ENCODE peak calls at places on chromosomes 16 and 17, in eight cellular contexts. One of them, this sample, is unnamed.
A peak's percentile ranks its signal among the peaks of the same experiment; 100 is the strongest.

GRCh38 chr17:73192219-73192893 is 499 bp upstream of the COG1 start:
- DNase-seq in ovary: peak; percentile 84
- DNase-seq in K562: peak; percentile 80
- DNase-seq in tibial nerve: peak; percentile 26
- DNase-seq in A549: peak; percentile 76
- DNase-seq in esophagus muscularis mucosa: no peak
- DNase-seq in GM12878: no peak
- DNase-seq in stomach: peak; percentile 60
- DNase-seq in this sample: peak; percentile 66

GRCh38 chr16:11668590-11669379 is 530 bp downstream of the SNN start:
- DNase-seq in GM12878: no peak
- DNase-seq in esophagus muscularis mucosa: no peak
- DNase-seq in A549: no peak
- DNase-seq in stomach: no peak
- DNase-seq in K562: no peak
- DNase-seq in tibial nerve: no peak
- DNase-seq in ovary: peak; percentile 69
- DNase-seq in this sample: no peak

GRCh38 chr17:19656336-19656735 is 7.8 kb downstream of the ALDH3A2 start:
- DNase-seq in ovary: no peak
- DNase-seq in stomach: no peak
- DNase-seq in tibial nerve: no peak
- DNase-seq in GM12878: no peak
- DNase-seq in A549: no peak
- DNase-seq in K562: no peak
- DNase-seq in esophagus muscularis mucosa: no peak
- DNase-seq in this sample: no peak

GRCh38 chr17:78769200-78769773 is 12.8 kb downstream of the CYTH1 start:
- DNase-seq in stomach: no peak
- DNase-seq in tibial nerve: no peak
- DNase-seq in K562: no peak
- DNase-seq in A549: no peak
- DNase-seq in esophagus muscularis mucosa: no peak
- DNase-seq in GM12878: no peak
- DNase-seq in ovary: no peak
- DNase-seq in this sample: no peak

GRCh38 chr17:44400226-44400847 is 10.9 kb upstream of the ITGA2B start:
- DNase-seq in esophagus muscularis mucosa: no peak
- DNase-seq in GM12878: no peak
- DNase-seq in A549: peak; percentile 48
- DNase-seq in stomach: no peak
- DNase-seq in ovary: no peak
- DNase-seq in K562: peak; percentile 45
- DNase-seq in tibial nerve: no peak
- DNase-seq in this sample: no peak

GRCh38 chr16:58026705-58027340 is 1.3 kb downstream of the MMP15 start:
- DNase-seq in tibial nerve: no peak
- DNase-seq in esophagus muscularis mucosa: no peak
- DNase-seq in GM12878: no peak
- DNase-seq in ovary: no peak
- DNase-seq in K562: no peak
- DNase-seq in A549: peak; percentile 26
- DNase-seq in stomach: peak; percentile 39
- DNase-seq in this sample: peak; percentile 36

GRCh38 chr16:12084436-12084835 is 107.9 kb downstream of the SNX29 start:
- DNase-seq in stomach: no peak
- DNase-seq in esophagus muscularis mucosa: no peak
- DNase-seq in K562: no peak
- DNase-seq in A549: no peak
- DNase-seq in GM12878: no peak
- DNase-seq in ovary: peak; percentile 13
- DNase-seq in tibial nerve: no peak
- DNase-seq in this sample: no peak

GRCh38 chr16:48444574-48444973 is 59.4 kb upstream of the SIAH1 start:
- DNase-seq in ovary: no peak
- DNase-seq in stomach: no peak
- DNase-seq in esophagus muscularis mucosa: no peak
- DNase-seq in tibial nerve: no peak
- DNase-seq in K562: no peak
- DNase-seq in A549: peak; percentile 73
- DNase-seq in GM12878: no peak
- DNase-seq in this sample: no peak

GRCh38 chr17:2023692-2024571 is 1.2 kb downstream of the RTN4RL1 start:
- DNase-seq in esophagus muscularis mucosa: no peak
- DNase-seq in GM12878: no peak
- DNase-seq in stomach: no peak
- DNase-seq in ovary: peak; percentile 70
- DNase-seq in A549: peak; percentile 55
- DNase-seq in tibial nerve: peak; percentile 83
- DNase-seq in K562: peak; percentile 46
- DNase-seq in this sample: peak; percentile 43

GRCh38 chr17:6927290-6927844 is 68.5 kb upstream of the ALOX12 start:
- DNase-seq in esophagus muscularis mucosa: no peak
- DNase-seq in tibial nerve: no peak
- DNase-seq in stomach: no peak
- DNase-seq in GM12878: no peak
- DNase-seq in A549: no peak
- DNase-seq in ovary: no peak
- DNase-seq in K562: no peak
- DNase-seq in this sample: no peak

GRCh38 chr16:1543085-1543896 is 9.8 kb downstream of the TMEM204 start:
- DNase-seq in ovary: no peak
- DNase-seq in esophagus muscularis mucosa: no peak
- DNase-seq in A549: peak; percentile 51
- DNase-seq in stomach: peak; percentile 32
- DNase-seq in K562: peak; percentile 80
- DNase-seq in tibial nerve: peak; percentile 38
- DNase-seq in GM12878: peak; percentile 20
- DNase-seq in this sample: peak; percentile 43

GRCh38 chr17:74870512-74870911 is 2.3 kb downstream of the FDXR start:
- DNase-seq in esophagus muscularis mucosa: no peak
- DNase-seq in GM12878: no peak
- DNase-seq in A549: no peak
- DNase-seq in tibial nerve: no peak
- DNase-seq in stomach: no peak
- DNase-seq in K562: peak; percentile 29
- DNase-seq in ovary: peak; percentile 97
- DNase-seq in this sample: no peak

GRCh38 chr16:27222499-27223225 is 19.3 kb downstream of the KDM8 start:
- DNase-seq in tibial nerve: no peak
- DNase-seq in A549: no peak
- DNase-seq in stomach: peak; percentile 38
- DNase-seq in ovary: no peak
- DNase-seq in GM12878: no peak
- DNase-seq in esophagus muscularis mucosa: peak; percentile 93
- DNase-seq in K562: no peak
- DNase-seq in this sample: peak; percentile 29

GRCh38 chr17:55327225-55328088 is 62.7 kb downstream of the HLF start:
- DNase-seq in ovary: no peak
- DNase-seq in GM12878: no peak
- DNase-seq in esophagus muscularis mucosa: no peak
- DNase-seq in K562: peak; percentile 34
- DNase-seq in stomach: no peak
- DNase-seq in A549: no peak
- DNase-seq in tibial nerve: no peak
- DNase-seq in this sample: peak; percentile 20

GRCh38 chr17:59842901-59843652 is 49.7 kb downstream of the TUBD1 start:
- DNase-seq in stomach: peak; percentile 74
- DNase-seq in tibial nerve: peak; percentile 28
- DNase-seq in K562: peak; percentile 61
- DNase-seq in esophagus muscularis mucosa: no peak
- DNase-seq in A549: peak; percentile 70
- DNase-seq in ovary: no peak
- DNase-seq in GM12878: peak; percentile 80
- DNase-seq in this sample: peak; percentile 76

GRCh38 chr16:27238591-27238990 is 30.0 kb downstream of the NSMCE1 start:
- DNase-seq in GM12878: no peak
- DNase-seq in esophagus muscularis mucosa: no peak
- DNase-seq in K562: no peak
- DNase-seq in tibial nerve: no peak
- DNase-seq in ovary: peak; percentile 3
- DNase-seq in stomach: no peak
- DNase-seq in A549: no peak
- DNase-seq in this sample: no peak

DNA sequence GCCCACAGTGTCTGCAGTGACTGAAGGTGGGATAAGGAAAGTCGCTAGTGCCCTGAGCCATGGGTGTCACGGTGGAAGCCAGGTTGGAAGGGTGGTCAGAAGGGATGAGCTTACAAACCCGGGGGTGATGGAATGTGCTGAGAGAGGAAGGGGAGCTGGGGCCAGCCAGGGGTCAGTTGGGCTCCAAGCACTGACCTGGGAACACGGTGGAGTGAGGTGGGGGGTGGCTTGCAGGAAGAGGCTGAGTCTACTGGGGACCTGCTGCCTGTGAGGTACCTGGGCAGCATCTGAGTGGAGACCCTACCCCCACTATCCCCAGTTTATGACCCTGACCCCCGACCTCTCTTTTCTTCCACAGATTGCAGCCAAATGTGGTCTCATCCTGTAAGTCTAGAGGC is 3.1 kb downstream of the TMEM92 start:
- DNase-seq in A549: no peak
- DNase-seq in GM12878: no peak
- DNase-seq in stomach: no peak
- DNase-seq in esophagus muscularis mucosa: no peak
- DNase-seq in tibial nerve: no peak
- DNase-seq in K562: no peak
- DNase-seq in ovary: no peak
- DNase-seq in this sample: no peak
- H3K4me1 ChIP-seq in A549: peaks cover 75% of the 10 kb centered on the region
- H3K4me1 ChIP-seq in GM12878: peaks cover 18% of the 10 kb centered on the region
- H3K4me1 ChIP-seq in stomach: peaks cover 30% of the 10 kb centered on the region
- H3K4me1 ChIP-seq in esophagus muscularis mucosa: peaks cover 20% of the 10 kb centered on the region
- H3K4me1 ChIP-seq in tibial nerve: peaks cover 7% of the 10 kb centered on the region
- H3K4me1 ChIP-seq in K562: peaks cover 12% of the 10 kb centered on the region
- H3K4me1 ChIP-seq in ovary: peaks cover under 1% of the 10 kb centered on the region
- H3K4me1 ChIP-seq in this sample: peaks cover 6% of the 10 kb centered on the region

DNA sequence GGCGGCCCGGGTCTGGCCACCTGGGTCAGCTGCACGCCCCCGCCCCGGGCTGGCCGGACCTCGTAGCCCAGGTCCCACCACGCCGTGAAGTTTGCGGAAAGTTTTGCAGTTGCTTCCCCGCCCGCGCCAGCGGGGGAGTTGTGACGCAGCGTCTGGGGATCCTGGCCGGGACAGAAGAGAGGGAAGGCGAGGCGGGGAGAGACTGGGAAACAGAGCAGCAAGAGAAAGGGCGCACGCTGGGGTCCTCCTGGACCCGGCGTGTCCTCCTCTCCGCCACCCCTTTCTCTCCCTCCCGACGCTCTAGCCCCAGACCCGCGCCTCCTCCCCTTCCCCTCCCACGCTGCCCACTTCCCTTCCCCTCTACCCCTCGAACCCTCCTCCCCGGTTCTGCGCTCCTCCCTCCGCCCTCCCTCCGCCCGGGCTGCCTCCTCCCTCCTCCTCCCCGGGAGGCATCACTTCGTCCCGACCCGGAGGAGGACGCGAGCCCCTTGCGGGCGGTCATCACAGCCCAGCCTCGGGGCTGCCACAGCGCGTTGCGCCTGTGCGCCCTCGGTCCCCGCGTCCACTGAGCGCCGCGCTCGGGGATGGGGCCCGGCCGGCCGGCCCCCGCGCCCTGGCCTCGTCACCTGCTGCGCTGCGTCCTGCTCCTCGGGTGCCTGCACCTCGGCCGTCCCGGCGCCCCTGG is at the start of gene MRC2:
- DNase-seq in tibial nerve: peak; percentile 47
- DNase-seq in A549: peak; percentile 86
- DNase-seq in esophagus muscularis mucosa: no peak
- DNase-seq in ovary: peak; percentile 87
- DNase-seq in stomach: no peak
- DNase-seq in GM12878: no peak
- DNase-seq in K562: peak; percentile 43
- DNase-seq in this sample: peak; percentile 35
- TF ChIP-seq POLR2A in tibial nerve: peak; percentile 16
- TF ChIP-seq POLR2A in A549: peak; percentile 79
- TF ChIP-seq POLR2A in esophagus muscularis mucosa: no peak
- TF ChIP-seq POLR2A in ovary: peak; percentile 38
- TF ChIP-seq POLR2A in stomach: no peak
- TF ChIP-seq POLR2A in GM12878: no peak
- TF ChIP-seq POLR2A in K562: no peak
- TF ChIP-seq POLR2A in this sample: no peak

DNA sequence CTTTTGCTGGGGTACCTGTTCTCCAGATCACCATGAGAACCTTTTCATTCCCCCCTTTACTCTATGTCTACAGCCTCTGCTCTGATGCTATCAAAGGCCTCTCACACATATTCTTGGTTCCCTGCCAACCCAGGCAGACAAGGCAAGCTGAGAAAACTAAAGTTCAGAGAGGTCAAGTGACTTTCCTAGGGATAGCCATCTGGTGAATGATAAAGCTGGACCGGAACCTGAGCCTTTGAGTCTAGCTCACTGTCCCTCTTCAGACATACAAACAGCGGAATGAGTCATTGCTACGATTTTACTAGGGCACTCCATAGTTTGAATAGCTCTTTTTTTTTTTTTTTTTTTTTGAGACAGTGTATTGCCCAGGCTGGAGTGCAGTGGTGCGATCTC is 73.3 kb downstream of the XYLT1 start:
- DNase-seq in tibial nerve: peak; percentile 37
- DNase-seq in ovary: no peak
- DNase-seq in esophagus muscularis mucosa: no peak
- DNase-seq in K562: peak; percentile 64
- DNase-seq in GM12878: no peak
- DNase-seq in A549: peak; percentile 41
- DNase-seq in stomach: peak; percentile 40
- DNase-seq in this sample: peak; percentile 57
- TF ChIP-seq EP300 in tibial nerve: peak; percentile 33
- TF ChIP-seq EP300 in ovary: no peak
- TF ChIP-seq EP300 in esophagus muscularis mucosa: no peak
- TF ChIP-seq EP300 in K562: peak; percentile 51
- TF ChIP-seq EP300 in GM12878: no peak
- TF ChIP-seq EP300 in A549: no peak
- TF ChIP-seq EP300 in stomach: no peak
- TF ChIP-seq EP300 in this sample: no peak

GRCh38 chr17:43027091-43028032 is 2.3 kb downstream of the RND2 start:
- DNase-seq in stomach: no peak
- DNase-seq in tibial nerve: no peak
- DNase-seq in GM12878: no peak
- DNase-seq in K562: no peak
- DNase-seq in ovary: no peak
- DNase-seq in A549: no peak
- DNase-seq in esophagus muscularis mucosa: no peak
- DNase-seq in this sample: no peak

GRCh38 chr17:43025290-43025657 is 243 bp downstream of the RND2 start:
- DNase-seq in tibial nerve: no peak
- DNase-seq in ovary: no peak
- DNase-seq in GM12878: no peak
- DNase-seq in esophagus muscularis mucosa: no peak
- DNase-seq in A549: no peak
- DNase-seq in stomach: no peak
- DNase-seq in K562: no peak
- DNase-seq in this sample: no peak

GRCh38 chr17:43025766-43026537 is 921 bp downstream of the RND2 start:
- DNase-seq in K562: no peak
- DNase-seq in tibial nerve: no peak
- DNase-seq in ovary: no peak
- DNase-seq in esophagus muscularis mucosa: no peak
- DNase-seq in stomach: no peak
- DNase-seq in GM12878: no peak
- DNase-seq in A549: no peak
- DNase-seq in this sample: no peak

GRCh38 chr17:43026610-43027009 is 1.6 kb downstream of the RND2 start:
- DNase-seq in stomach: no peak
- DNase-seq in ovary: no peak
- DNase-seq in A549: no peak
- DNase-seq in K562: no peak
- DNase-seq in esophagus muscularis mucosa: no peak
- DNase-seq in GM12878: no peak
- DNase-seq in tibial nerve: no peak
- DNase-seq in this sample: no peak

GRCh38 chr17:43024407-43025289 is at the start of gene RND2:
- DNase-seq in K562: peak; percentile 98
- DNase-seq in stomach: peak; percentile 76
- DNase-seq in tibial nerve: peak; percentile 87
- DNase-seq in esophagus muscularis mucosa: peak; percentile 97
- DNase-seq in ovary: peak; percentile 91
- DNase-seq in A549: peak; percentile 99
- DNase-seq in GM12878: peak; percentile 40
- DNase-seq in this sample: peak; percentile 87
- H3K4me1 ChIP-seq in K562: peaks cover 13% of the 10 kb centered on the region
- H3K4me1 ChIP-seq in stomach: peaks cover 24% of the 10 kb centered on the region
- H3K4me1 ChIP-seq in tibial nerve: peaks cover 15% of the 10 kb centered on the region
- H3K4me1 ChIP-seq in esophagus muscularis mucosa: peaks cover 42% of the 10 kb centered on the region
- H3K4me1 ChIP-seq in ovary: peaks cover 8% of the 10 kb centered on the region
- H3K4me1 ChIP-seq in A549: peaks cover 21% of the 10 kb centered on the region
- H3K4me1 ChIP-seq in GM12878: peaks cover 7% of the 10 kb centered on the region
- H3K4me1 ChIP-seq in this sample: peaks cover 22% of the 10 kb centered on the region

This sample was measured in transverse colon.